ENCODE peak calls at places on chromosomes 11 and 22, in five cellular contexts. C is thoracic aorta, L is mucosa of descending colon, F is OCI-LY7, J is pancreas. Q is an unnamed sample.
A peak's percentile ranks its signal among the peaks of the same experiment; 100 is the strongest.

GRCh38 chr11:95291946-95292345 is 60.9 kb upstream of the SESN3 start:
- DNase-seq in C (no peak), L (peak; percentile 47), J (no peak), F (no peak), Q (no peak)

GRCh38 chr22:19871023-19871844 is 16.6 kb upstream of the GNB1L start:
- DNase-seq in J (peak; percentile 58), L (no peak), F (no peak), C (no peak), Q (no peak)

GRCh38 chr11:69963533-69964246 is 114.4 kb upstream of the ANO1 start:
- DNase-seq in F (no peak), C (no peak), J (no peak), L (no peak), Q (no peak)

GRCh38 chr22:27835446-27835845 is 33.9 kb upstream of the MN1 start:
- DNase-seq in C (no peak), F (no peak), L (no peak), J (no peak), Q (no peak)

GRCh38 chr11:67439321-67440228 is 2.1 kb upstream of the PTPRCAP start:
- DNase-seq in J (peak; percentile 76), C (no peak), L (peak; percentile 67), F (no peak), Q (peak; percentile 52)

GRCh38 chr11:100469835-100470234 is 217.3 kb upstream of the ARHGAP42 start:
- DNase-seq in C (no peak), F (no peak), L (no peak), J (no peak), Q (no peak)

GRCh38 chr11:105144887-105145286 is 5.3 kb upstream of the CARD18 start:
- DNase-seq in F (no peak), L (no peak), C (no peak), J (no peak), Q (no peak)

GRCh38 chr22:37022483-37023337 is 3.2 kb downstream of the MPST start:
- DNase-seq in F (no peak), J (no peak), L (peak; percentile 58), C (no peak), Q (no peak)

GRCh38 chr11:72229336-72229924 is 4.9 kb downstream of the INPPL1 start:
- DNase-seq in L (no peak), C (no peak), F (no peak), J (no peak), Q (no peak)

GRCh38 chr11:128498846-128499245 is 88.5 kb downstream of the ETS1 start:
- DNase-seq in F (no peak), C (no peak), J (no peak), L (no peak), Q (no peak)
- H3K4me1 ChIP-seq in F (peaks cover 100% of the 10 kb centered on the region), C (peaks cover 98% of the 10 kb centered on the region), J (peaks cover 18% of the 10 kb centered on the region), L (peaks cover 49% of the 10 kb centered on the region), Q (peaks cover 94% of the 10 kb centered on the region)

GRCh38 chr22:24051568-24051967 is 40.5 kb downstream of the CABIN1 start:
- DNase-seq in C (peak; percentile 63), F (no peak), L (no peak), J (no peak), Q (no peak)
- H3K36me3 ChIP-seq in C (peaks cover 31% of the 10 kb centered on the region), F (peaks cover 79% of the 10 kb centered on the region), L (no peaks in the 10 kb centered on the region), J (no peaks in the 10 kb centered on the region), Q (no peaks in the 10 kb centered on the region)

GRCh38 chr11:66068923-66069714 is 953 bp upstream of the PACS1 start:
- DNase-seq in C (peak; percentile 51), L (peak; percentile 48), J (peak; percentile 75), F (peak; percentile 68), Q (peak; percentile 73)

GRCh38 chr11:66066751-66067150 is 3.3 kb upstream of the PACS1 start:
- DNase-seq in J (no peak), F (no peak), L (no peak), C (no peak), Q (no peak)

GRCh38 chr11:66067640-66068039 is 2.4 kb upstream of the PACS1 start:
- DNase-seq in C (no peak), J (no peak), L (no peak), F (no peak), Q (no peak)

GRCh38 chr11:66069715-66070603 is at the start of gene PACS1:
- DNase-seq in L (peak; percentile 85), C (no peak), J (peak; percentile 88), F (peak; percentile 78), Q (peak; percentile 25)

GRCh38 chr11:66068154-66068821 is 1.8 kb upstream of the PACS1 start:
- DNase-seq in F (peak; percentile 74), L (peak; percentile 79), C (no peak), J (peak; percentile 78), Q (peak; percentile 21)
- H3K4me3 ChIP-seq in F (no peak overlapping the region), L (no peak overlapping the region), C (no peak overlapping the region), J (no peak overlapping the region), Q (no peak overlapping the region)

GRCh38 chr22:45444168-45444567 is 30.7 kb downstream of the RIBC2 start:
- DNase-seq in J (no peak), L (no peak), F (no peak), C (no peak), Q (no peak)
- H3K4me1 ChIP-seq in J (no peaks in the 10 kb centered on the region), L (peaks cover 5% of the 10 kb centered on the region), F (no peaks in the 10 kb centered on the region), C (peaks cover 21% of the 10 kb centered on the region), Q (no peaks in the 10 kb centered on the region)

DNA sequence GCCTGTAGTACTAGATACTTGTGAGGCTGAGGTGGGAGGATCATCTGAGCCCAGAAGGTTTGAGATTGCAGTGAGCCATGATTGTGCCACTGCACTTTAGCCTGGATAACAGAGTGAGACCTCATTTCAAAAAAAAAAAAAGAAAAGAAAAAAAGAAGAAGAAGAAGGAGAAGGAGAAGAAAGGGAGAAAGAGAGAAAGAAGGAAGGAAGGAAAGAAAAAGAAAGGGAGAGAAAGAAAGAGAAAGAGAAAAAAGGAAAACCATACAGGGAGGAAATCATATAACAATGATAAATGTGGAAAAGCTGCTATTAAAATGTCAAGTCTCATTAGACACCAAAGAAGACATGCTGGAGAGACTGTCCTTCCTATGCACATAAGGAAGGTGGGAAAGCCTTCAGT is 5.7 kb upstream of the PRDM10 start:
- DNase-seq in C (no peak), J (no peak), L (no peak), F (no peak), Q (no peak)
- H3K36me3 ChIP-seq in C (no peaks in the 10 kb centered on the region), J (no peaks in the 10 kb centered on the region), L (no peaks in the 10 kb centered on the region), F (no peaks in the 10 kb centered on the region), Q (no peaks in the 10 kb centered on the region)

GRCh38 chr11:45886816-45887520 is 1.5 kb downstream of the MAPK8IP1 start:
- DNase-seq in L (no peak), C (no peak), F (no peak), J (no peak), Q (no peak)
- H3K4me3 ChIP-seq in L (no peak overlapping the region), C (no peak overlapping the region), F (no peak overlapping the region), J (no peak overlapping the region), Q (no peak overlapping the region)